ENCODE peak calls at places on chromosomes 2 and 18, in ten cellular contexts. D, K, C, Y, T, J, O, M, P and F are unnamed samples.

GRCh38 chr18:48671561-48671945 is 132.7 kb downstream of the CTIF start:
- DNase-seq in D (no peak), K (no peak), C (no peak), Y (no peak), T (no peak), J (no peak), O (no peak), M (no peak), P (no peak), F (no peak)

GRCh38 chr2:8953525-8953924 is 50.0 kb downstream of the MBOAT2 start:
- DNase-seq in D (no peak), K (no peak), C (no peak), Y (no peak), T (no peak), J (no peak), O (no peak), M (no peak), P (no peak), F (no peak)

GRCh38 chr2:230723363-230723762 is 10.7 kb downstream of the CAB39 start:
- DNase-seq in D (no peak), K (no peak), C (no peak), Y (peak), T (no peak), J (no peak), O (no peak), M (no peak), P (no peak), F (no peak)

GRCh38 chr2:213649176-213649575 is 364.9 kb downstream of the SPAG16 start:
- DNase-seq in D (no peak), K (no peak), C (no peak), Y (no peak), T (no peak), J (no peak), O (no peak), M (no peak), P (no peak), F (no peak)

GRCh38 chr2:237486334-237486818 is 675 bp upstream of the MLPH start:
- DNase-seq in D (no peak), K (no peak), C (no peak), Y (no peak), T (no peak), J (no peak), O (no peak), M (peak), P (no peak), F (no peak)

GRCh38 chr2:200314976-200315567 is 8.6 kb downstream of the SPATS2L start:
- DNase-seq in D (no peak), K (no peak), C (no peak), Y (no peak), T (no peak), J (no peak), O (no peak), M (no peak), P (no peak), F (no peak)

GRCh38 chr18:48917579-48918101 is 33.1 kb downstream of the SMAD7 start:
- DNase-seq in D (no peak), K (peak), C (no peak), Y (no peak), T (peak), J (no peak), O (no peak), M (no peak), P (no peak), F (no peak)

GRCh38 chr2:228705331-228705730 is 523.8 kb upstream of the SPHKAP start:
- DNase-seq in D (no peak), K (no peak), C (no peak), Y (no peak), T (no peak), J (no peak), O (no peak), M (no peak), P (no peak), F (no peak)

GRCh38 chr2:37768491-37768925 is 97.1 kb upstream of the CDC42EP3 start:
- DNase-seq in D (no peak), K (no peak), C (no peak), Y (no peak), T (peak), J (peak), O (peak), M (peak), P (no peak), F (peak)

GRCh38 chr2:46481541-46482193 is 2.3 kb downstream of the TMEM247 start:
- DNase-seq in D (no peak), K (peak), C (no peak), Y (no peak), T (no peak), J (no peak), O (no peak), M (no peak), P (no peak), F (no peak)

GRCh38 chr2:43737097-43737854 is 36.6 kb upstream of the DYNC2LI1 start:
- DNase-seq in D (no peak), K (peak), C (no peak), Y (no peak), T (peak), J (peak), O (no peak), M (no peak), P (no peak), F (no peak)

GRCh38 chr18:12779456-12779855 is 76.6 kb downstream of the PSMG2 start:
- DNase-seq in D (no peak), K (no peak), C (no peak), Y (no peak), T (no peak), J (no peak), O (no peak), M (no peak), P (no peak), F (peak)

GRCh38 chr2:109475531-109476210 is 138.1 kb downstream of the SEPTIN10 start:
- DNase-seq in D (no peak), K (no peak), C (no peak), Y (no peak), T (no peak), J (no peak), O (no peak), M (no peak), P (no peak), F (no peak)

GRCh38 chr2:84495539-84496146 is 20.7 kb upstream of the DNAH6 start:
- DNase-seq in D (peak), K (peak), C (no peak), Y (peak), T (no peak), J (peak), O (peak), M (peak), P (no peak), F (peak)

GRCh38 chr18:70499218-70499691 is 210.4 kb downstream of the SOCS6 start:
- DNase-seq in D (no peak), K (no peak), C (no peak), Y (no peak), T (no peak), J (no peak), O (no peak), M (peak), P (no peak), F (no peak)

GRCh38 chr2:205699554-205700289 is 17.4 kb downstream of the NRP2 start:
- DNase-seq in D (no peak), K (no peak), C (no peak), Y (no peak), T (no peak), J (no peak), O (no peak), M (no peak), P (no peak), F (no peak)

GRCh38 chr18:68394705-68395104 is 320.2 kb downstream of the TMX3 start:
- DNase-seq in D (no peak), K (no peak), C (no peak), Y (no peak), T (no peak), J (no peak), O (no peak), M (no peak), P (no peak), F (no peak)

GRCh38 chr18:33440384-33441043 is at the start of gene CCDC178:
- DNase-seq in D (peak), K (peak), C (no peak), Y (no peak), T (peak), J (no peak), O (peak), M (peak), P (no peak), F (peak)

GRCh38 chr2:98580656-98581284 is 27.5 kb downstream of the COA5 start:
- DNase-seq in D (no peak), K (no peak), C (no peak), Y (no peak), T (no peak), J (no peak), O (no peak), M (no peak), P (no peak), F (no peak)

GRCh38 chr2:62757029-62757428 is 51.5 kb downstream of the EHBP1 start:
- DNase-seq in D (no peak), K (no peak), C (no peak), Y (no peak), T (no peak), J (no peak), O (no peak), M (no peak), P (no peak), F (no peak)

GRCh38 chr18:73189718-73190117 is 321.9 kb upstream of the NETO1 start:
- DNase-seq in D (no peak), K (no peak), C (no peak), Y (no peak), T (no peak), J (no peak), O (no peak), M (no peak), P (no peak), F (no peak)

GRCh38 chr2:168518555-168519066 is 62.5 kb downstream of the CERS6 start:
- DNase-seq in D (peak), K (peak), C (no peak), Y (no peak), T (no peak), J (no peak), O (no peak), M (peak), P (no peak), F (no peak)